ENCODE peak calls at places on chromosomes 1 and 21, in eight cellular contexts. R, H, P, O, Y, Z, J and W are unnamed samples.

GRCh38 chr1:95169544-95169943 is 52.4 kb downstream of the TLCD4 start:
- DNase-seq in R (no peak), H (no peak), P (peak), O (no peak), Y (no peak), Z (no peak), J (no peak), W (no peak)

GRCh38 chr1:37150986-37151385 is 116.7 kb upstream of the GRIK3 start:
- DNase-seq in R (no peak), H (no peak), P (no peak), O (no peak), Y (no peak), Z (no peak), J (no peak), W (no peak)

GRCh38 chr1:172408958-172409357 is 11.5 kb upstream of the C1orf105 start:
- DNase-seq in R (no peak), H (no peak), P (no peak), O (no peak), Y (peak), Z (no peak), J (no peak), W (no peak)

GRCh38 chr1:47990286-47990685 is 6.9 kb downstream of the TRABD2B start:
- DNase-seq in R (no peak), H (no peak), P (no peak), O (no peak), Y (no peak), Z (no peak), J (no peak), W (no peak)

GRCh38 chr21:14236180-14236579 is 20.2 kb downstream of the RBM11 start:
- DNase-seq in R (no peak), H (no peak), P (no peak), O (no peak), Y (no peak), Z (no peak), J (no peak), W (no peak)

GRCh38 chr1:234111458-234112142 is 207.1 kb downstream of the SLC35F3 start:
- DNase-seq in R (no peak), H (no peak), P (no peak), O (no peak), Y (no peak), Z (no peak), J (peak), W (no peak)

GRCh38 chr1:81549588-81550127 is 251.1 kb upstream of the ADGRL2 start:
- DNase-seq in R (peak), H (no peak), P (no peak), O (no peak), Y (no peak), Z (peak), J (no peak), W (no peak)

GRCh38 chr21:14762734-14763694 is 216.9 kb upstream of the SAMSN1 start:
- DNase-seq in R (no peak), H (no peak), P (no peak), O (no peak), Y (no peak), Z (no peak), J (no peak), W (no peak)

GRCh38 chr1:180155202-180155682 is 573 bp downstream of the QSOX1 start:
- DNase-seq in R (no peak), H (no peak), P (no peak), O (no peak), Y (no peak), Z (no peak), J (peak), W (no peak)

GRCh38 chr1:89989791-89990190 is 5.1 kb upstream of the ZNF326 start:
- DNase-seq in R (no peak), H (no peak), P (no peak), O (no peak), Y (no peak), Z (no peak), J (no peak), W (no peak)

GRCh38 chr1:6014130-6014999 is 22.1 kb upstream of the NPHP4 start:
- DNase-seq in R (no peak), H (no peak), P (no peak), O (no peak), Y (no peak), Z (no peak), J (peak), W (peak)

GRCh38 chr1:1402081-1402900 is 3.2 kb upstream of the CCNL2 start:
- DNase-seq in R (no peak), H (no peak), P (peak), O (no peak), Y (no peak), Z (peak), J (no peak), W (no peak)

GRCh38 chr1:234368320-234369032 is 4.8 kb upstream of the COA6 start:
- DNase-seq in R (no peak), H (no peak), P (no peak), O (no peak), Y (no peak), Z (no peak), J (no peak), W (no peak)

GRCh38 chr1:162876751-162877150 is 15.8 kb upstream of the CCDC190 start:
- DNase-seq in R (no peak), H (no peak), P (no peak), O (no peak), Y (no peak), Z (no peak), J (no peak), W (no peak)

GRCh38 chr1:17059391-17060128 is 5.7 kb upstream of the SDHB start:
- DNase-seq in R (peak), H (no peak), P (peak), O (peak), Y (peak), Z (peak), J (peak), W (peak)

GRCh38 chr1:8663915-8664331 is 153.5 kb downstream of the RERE start:
- DNase-seq in R (no peak), H (no peak), P (no peak), O (no peak), Y (no peak), Z (no peak), J (no peak), W (no peak)

GRCh38 chr1:232377494-232377770 is 252.5 kb downstream of the SIPA1L2 start:
- DNase-seq in R (peak), H (no peak), P (no peak), O (no peak), Y (no peak), Z (peak), J (no peak), W (no peak)

GRCh38 chr21:20647603-20648002 is 350.6 kb upstream of the NCAM2 start:
- DNase-seq in R (peak), H (no peak), P (no peak), O (no peak), Y (no peak), Z (no peak), J (no peak), W (no peak)

GRCh38 chr1:209354840-209355165 is 228.7 kb upstream of the CAMK1G start:
- DNase-seq in R (no peak), H (no peak), P (no peak), O (no peak), Y (no peak), Z (no peak), J (no peak), W (no peak)

GRCh38 chr1:102970496-102971078 is 137.7 kb downstream of the COL11A1 start:
- DNase-seq in R (peak), H (no peak), P (no peak), O (no peak), Y (no peak), Z (peak), J (no peak), W (no peak)

GRCh38 chr1:228004331-228004871 is 2.4 kb upstream of the WNT3A start:
- DNase-seq in R (no peak), H (no peak), P (no peak), O (no peak), Y (no peak), Z (no peak), J (peak), W (peak)

GRCh38 chr1:230073371-230074035 is 6.5 kb downstream of the GALNT2 start:
- DNase-seq in R (no peak), H (no peak), P (no peak), O (no peak), Y (no peak), Z (peak), J (no peak), W (peak)

GRCh38 chr1:31335007-31335406 is 37.9 kb downstream of the FABP3 start:
- DNase-seq in R (peak), H (no peak), P (no peak), O (no peak), Y (peak), Z (peak), J (no peak), W (no peak)

GRCh38 chr1:156804572-156805243 is 11.9 kb downstream of the SH2D2A start:
- DNase-seq in R (peak), H (no peak), P (no peak), O (no peak), Y (no peak), Z (no peak), J (no peak), W (peak)

DNA sequence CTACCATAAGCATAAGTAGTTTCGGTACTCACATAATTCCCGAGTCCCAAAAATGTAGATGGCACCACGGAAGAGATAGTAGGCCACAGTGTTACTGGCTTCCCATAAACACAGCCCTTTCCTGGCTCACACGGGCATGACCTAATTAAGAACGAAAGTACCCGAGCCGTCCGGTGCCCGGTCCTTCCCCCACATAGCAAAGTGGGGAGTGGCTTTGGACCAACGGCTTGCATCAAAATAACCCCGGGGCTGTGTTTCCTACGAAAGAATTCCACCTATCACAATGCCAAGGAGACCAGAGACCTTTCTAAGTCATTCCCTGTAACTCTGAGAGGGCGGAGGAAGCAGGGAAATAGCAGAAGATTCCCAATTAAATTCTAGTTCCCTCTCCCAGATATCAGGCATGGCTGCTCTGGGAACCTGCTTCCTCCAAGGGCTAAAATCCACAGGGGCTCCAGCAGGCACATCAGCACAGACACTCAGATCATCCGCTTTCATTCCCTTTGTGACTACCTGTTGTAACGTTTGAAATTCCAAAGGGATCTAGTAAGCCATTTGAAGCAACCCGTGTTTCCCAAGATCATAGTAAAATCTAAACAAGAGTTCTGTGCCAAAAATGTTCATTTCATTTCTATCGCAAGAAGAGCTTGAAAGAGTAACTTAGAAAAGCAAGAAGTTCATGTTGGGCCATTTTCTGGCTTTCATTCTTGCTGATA is at the start of gene TMPRSS3:
- DNase-seq in R (no peak), H (no peak), P (no peak), O (no peak), Y (no peak), Z (no peak), J (no peak), W (no peak)
- H3K4me3 ChIP-seq in R (no peak), H (no peak), P (no peak), O (no peak), Y (no peak), Z (no peak), J (no peak), W (no peak)

GRCh38 chr21:29671728-29672127 is 268.1 kb downstream of the GRIK1 start:
- DNase-seq in R (no peak), H (no peak), P (no peak), O (no peak), Y (no peak), Z (no peak), J (no peak), W (no peak)
- TF ChIP-seq CTCF in R (no peak), H (no peak), P (no peak), O (no peak), Y (no peak), Z (no peak), J (no peak), W (no peak)

GRCh38 chr1:151372411-151372934 is at the start of gene SELENBP1:
- DNase-seq in R (peak), H (peak), P (no peak), O (peak), Y (no peak), Z (peak), J (peak), W (peak)

GRCh38 chr1:151373196-151373595 is 691 bp upstream of the SELENBP1 start:
- DNase-seq in R (no peak), H (no peak), P (no peak), O (no peak), Y (no peak), Z (no peak), J (no peak), W (no peak)

GRCh38 chr1:151371340-151371739 is 1.2 kb downstream of the SELENBP1 start:
- DNase-seq in R (no peak), H (peak), P (no peak), O (peak), Y (no peak), Z (no peak), J (peak), W (peak)

GRCh38 chr1:151370211-151370911 is 2.1 kb downstream of the SELENBP1 start:
- DNase-seq in R (no peak), H (no peak), P (no peak), O (no peak), Y (no peak), Z (no peak), J (peak), W (peak)

DNA sequence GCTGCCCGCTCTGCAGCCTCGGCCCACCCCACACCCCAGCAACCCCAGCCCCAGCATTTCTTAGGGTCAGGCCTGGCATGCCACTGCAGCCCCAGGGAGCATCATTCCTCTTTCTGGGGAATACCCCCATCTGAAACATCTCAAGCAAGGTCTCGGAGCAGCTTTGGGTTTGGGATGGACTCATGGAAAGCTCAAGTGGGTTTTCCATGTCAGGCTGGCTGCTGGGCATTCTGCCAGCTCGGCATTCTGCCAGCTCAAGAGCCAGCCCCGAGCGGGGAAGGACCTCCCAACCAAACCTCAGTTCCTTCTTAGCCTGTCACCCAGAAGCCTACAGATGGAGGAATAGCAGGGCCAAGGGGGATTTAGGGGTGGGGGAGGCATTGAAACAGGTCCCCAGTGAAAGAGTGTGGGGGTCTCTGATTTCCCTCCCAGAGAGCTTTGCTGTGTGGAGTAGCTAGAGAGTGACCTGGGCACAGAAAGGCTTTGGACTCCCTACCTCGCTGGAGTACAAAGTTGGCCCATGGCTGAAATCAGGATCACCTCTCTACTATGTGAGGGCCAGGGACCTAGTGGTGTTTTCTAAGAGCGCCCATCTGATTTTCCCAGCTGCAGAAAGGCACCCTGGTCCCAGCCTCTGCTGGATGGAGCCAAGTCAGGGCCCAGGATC is 628 bp downstream of the SELENBP1 start:
- DNase-seq in R (no peak), H (no peak), P (no peak), O (no peak), Y (no peak), Z (no peak), J (peak), W (peak)
- H3K4me3 ChIP-seq in R (peak), H (peak), P (no peak), O (no peak), Y (peak), Z (peak), J (peak), W (peak)

DNA sequence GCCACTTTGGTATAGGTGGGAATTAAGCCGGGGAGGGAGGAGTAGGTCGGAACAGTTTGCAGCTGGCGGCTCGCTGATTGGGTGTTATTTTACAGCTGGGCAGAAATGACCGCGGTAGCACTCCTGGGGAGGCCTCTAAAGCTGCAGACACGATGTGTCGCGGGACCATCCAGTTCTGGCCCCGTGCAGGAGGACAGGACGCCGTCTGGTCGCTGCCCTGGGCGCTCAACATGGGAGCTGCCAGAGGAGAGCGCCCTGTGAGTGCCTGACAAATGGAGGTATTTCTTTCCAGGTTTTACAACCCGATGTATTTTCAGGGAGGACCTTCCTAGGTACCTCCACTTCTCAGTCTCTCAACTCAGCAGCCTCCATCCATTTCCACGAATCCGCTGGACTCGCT is 46.2 kb downstream of the CDC7 start:
- DNase-seq in R (no peak), H (no peak), P (no peak), O (no peak), Y (no peak), Z (no peak), J (no peak), W (no peak)
- TF ChIP-seq CTCF in R (no peak), H (no peak), P (no peak), O (no peak), Y (peak), Z (no peak), J (no peak), W (no peak)

GRCh38 chr1:225469051-225469450 is 41.2 kb upstream of the LBR start:
- DNase-seq in R (no peak), H (no peak), P (no peak), O (no peak), Y (no peak), Z (no peak), J (no peak), W (no peak)

GRCh38 chr1:225466848-225467192 is 39.0 kb upstream of the LBR start:
- DNase-seq in R (no peak), H (no peak), P (no peak), O (no peak), Y (no peak), Z (no peak), J (no peak), W (no peak)

GRCh38 chr1:225468270-225469020 is 40.6 kb upstream of the LBR start:
- DNase-seq in R (no peak), H (no peak), P (no peak), O (no peak), Y (no peak), Z (no peak), J (no peak), W (no peak)

GRCh38 chr1:225465793-225466517 is 38.1 kb upstream of the LBR start:
- DNase-seq in R (no peak), H (no peak), P (no peak), O (no peak), Y (no peak), Z (no peak), J (no peak), W (no peak)

DNA sequence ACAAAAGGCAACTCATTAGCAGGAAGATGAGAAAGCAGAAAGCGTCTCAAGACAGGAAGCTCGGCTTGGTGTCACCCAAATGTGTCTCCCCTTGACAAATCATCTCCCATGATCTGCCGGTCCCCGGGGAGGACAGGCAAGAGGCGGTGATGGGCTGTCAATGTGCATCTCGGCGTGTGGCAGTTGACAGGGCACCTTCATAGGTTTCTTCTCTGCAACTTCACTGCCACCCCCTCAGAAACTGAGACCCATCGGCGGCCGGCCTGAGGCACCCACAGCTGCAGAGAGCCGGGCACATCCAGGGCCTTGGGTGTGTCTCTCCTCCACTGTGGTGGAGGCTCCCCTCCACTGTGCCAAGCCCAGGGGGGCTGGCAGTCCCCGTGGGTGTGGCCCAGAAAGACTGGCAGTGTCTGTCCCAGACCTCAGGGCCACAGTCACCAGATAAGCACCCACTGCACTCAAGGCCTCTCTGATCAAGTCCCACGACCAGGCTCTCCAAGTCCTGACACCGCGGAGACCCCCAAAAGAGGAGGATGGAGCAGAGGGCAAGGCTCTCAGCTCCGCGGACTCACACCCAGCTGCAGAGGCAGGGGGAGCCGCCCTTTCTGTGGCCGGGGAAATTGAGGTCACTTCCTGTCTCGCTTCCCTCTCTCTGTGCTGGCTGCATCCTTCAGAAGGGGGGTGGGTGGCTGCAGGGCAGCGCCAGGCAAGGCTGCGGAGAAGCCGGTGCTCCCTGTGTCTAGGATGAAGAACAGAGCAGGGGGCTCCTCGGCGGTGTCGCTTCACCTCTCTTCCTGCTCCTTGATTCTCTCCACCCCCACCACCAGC is 39.6 kb upstream of the LBR start:
- DNase-seq in R (no peak), H (no peak), P (no peak), O (peak), Y (no peak), Z (no peak), J (peak), W (peak)
- H3K4me3 ChIP-seq in R (no peak), H (peak), P (no peak), O (peak), Y (no peak), Z (no peak), J (peak), W (peak)

GRCh38 chr21:44298301-44298700 is 1.6 kb upstream of the PFKL start:
- DNase-seq in R (no peak), H (no peak), P (no peak), O (no peak), Y (no peak), Z (no peak), J (no peak), W (no peak)
- TF ChIP-seq CTCF in R (peak), H (no peak), P (peak), O (no peak), Y (peak), Z (peak), J (no peak), W (no peak)